ENCODE peak calls at places on chromosome 12, in four cellular contexts. G is foreskin fibroblast, Q is GDM1, Z is neuronal stem cell. B is an unnamed sample.

GRCh38 chr12:54879132-54879531 is 24.8 kb downstream of the MUCL1 start:
- DNase-seq in G (peak), Q (no peak), Z (no peak), B (peak)

GRCh38 chr12:48814313-48815280 is 3.7 kb upstream of the CACNB3 start:
- DNase-seq in G (peak), Q (peak), Z (peak), B (peak)

GRCh38 chr12:105235299-105235746 is 651 bp downstream of the APPL2 start:
- DNase-seq in G (no peak), Q (no peak), Z (no peak), B (no peak)

GRCh38 chr12:45200497-45201043 is 15.3 kb upstream of the ANO6 start:
- DNase-seq in G (no peak), Q (no peak), Z (no peak), B (peak)

GRCh38 chr12:76948895-76949294 is 70.1 kb upstream of the CSRP2 start:
- DNase-seq in G (no peak), Q (no peak), Z (no peak), B (no peak)

GRCh38 chr12:123043536-123044001 is 63.1 kb downstream of the ARL6IP4 start:
- DNase-seq in G (peak), Q (peak), Z (peak), B (peak)

GRCh38 chr12:25054783-25055144 is 105.9 kb upstream of the BCAT1 start:
- DNase-seq in G (peak), Q (no peak), Z (no peak), B (no peak)

GRCh38 chr12:42144424-42145196 is at the start of gene GXYLT1:
- DNase-seq in G (peak), Q (peak), Z (peak), B (peak)

GRCh38 chr12:12266873-12267634 is at the start of gene LRP6:
- DNase-seq in G (peak), Q (peak), Z (peak), B (peak)

GRCh38 chr12:22275847-22276246 is 58.7 kb downstream of the ST8SIA1 start:
- DNase-seq in G (peak), Q (no peak), Z (no peak), B (no peak)

GRCh38 chr12:124321556-124322270 is 26.8 kb downstream of the RFLNA start:
- DNase-seq in G (peak), Q (no peak), Z (no peak), B (no peak)

GRCh38 chr12:20421338-20421890 is 53.1 kb downstream of the PDE3A start:
- DNase-seq in G (no peak), Q (no peak), Z (no peak), B (no peak)

GRCh38 chr12:131775904-131776889 is 52.0 kb upstream of the MMP17 start:
- DNase-seq in G (no peak), Q (no peak), Z (no peak), B (no peak)

GRCh38 chr12:119594772-119595445 is 1.3 kb downstream of the TMEM233 start:
- DNase-seq in G (no peak), Q (no peak), Z (peak), B (peak)

GRCh38 chr12:90299121-90299520 is 590.5 kb upstream of the ATP2B1 start:
- DNase-seq in G (no peak), Q (no peak), Z (no peak), B (no peak)

GRCh38 chr12:95548056-95548538 is 3.2 kb downstream of the USP44 start:
- DNase-seq in G (peak), Q (no peak), Z (peak), B (no peak)

GRCh38 chr12:57142727-57143126 is 4.7 kb downstream of the LRP1-AS start:
- DNase-seq in G (no peak), Q (no peak), Z (no peak), B (no peak)

GRCh38 chr12:19373569-19373968 is 65.7 kb upstream of the AEBP2 start:
- DNase-seq in G (no peak), Q (no peak), Z (no peak), B (no peak)

GRCh38 chr12:121325922-121326396 is 26.3 kb downstream of the ANAPC5 start:
- DNase-seq in G (no peak), Q (no peak), Z (no peak), B (peak)

GRCh38 chr12:48779869-48780268 is 9.0 kb downstream of the ADCY6 start:
- DNase-seq in G (no peak), Q (peak), Z (no peak), B (peak)

GRCh38 chr12:55642275-55643068 is 5.8 kb downstream of the OR10P1 start:
- DNase-seq in G (no peak), Q (no peak), Z (no peak), B (peak)

GRCh38 chr12:4909734-4910501 is at the start of gene KCNA1:
- DNase-seq in G (no peak), Q (no peak), Z (peak), B (no peak)

GRCh38 chr12:105067511-105068031 is 16.7 kb downstream of the ALDH1L2 start:
- DNase-seq in G (peak), Q (no peak), Z (no peak), B (no peak)

GRCh38 chr12:47791874-47792273 is 18.8 kb downstream of the SLC48A1 start:
- DNase-seq in G (no peak), Q (no peak), Z (no peak), B (no peak)

GRCh38 chr12:124694250-124694649 is 126.8 kb upstream of the NCOR2 start:
- DNase-seq in G (no peak), Q (no peak), Z (no peak), B (peak)

GRCh38 chr12:126271138-126271537 is 1205.9 kb downstream of the AACS start:
- DNase-seq in G (no peak), Q (no peak), Z (no peak), B (no peak)

B was measured in MV-4-11.